ENCODE peak calls at places on chromosomes 11 and 22, in five cellular contexts. One of them, this sample, is unnamed.

GRCh38 chr22:32177221-32177765 is 18.2 kb upstream of the C22orf42 start:
- DNase-seq in A549: no peak
- DNase-seq in endothelial cell of umbilical vein: no peak
- DNase-seq in IMR-90: no peak
- DNase-seq in spleen: no peak
- DNase-seq in this sample: no peak

GRCh38 chr11:4826425-4826824 is 5.3 kb downstream of the OR51F2 start:
- DNase-seq in spleen: no peak
- DNase-seq in IMR-90: peak; percentile 44
- DNase-seq in A549: no peak
- DNase-seq in endothelial cell of umbilical vein: no peak
- DNase-seq in this sample: no peak

GRCh38 chr11:57641426-57641825 is 8.3 kb downstream of the YPEL4 start:
- DNase-seq in A549: peak; percentile 74
- DNase-seq in endothelial cell of umbilical vein: peak; percentile 46
- DNase-seq in IMR-90: peak; percentile 69
- DNase-seq in spleen: no peak
- DNase-seq in this sample: no peak

GRCh38 chr11:96215094-96215782 is 127.8 kb downstream of the MAML2 start:
- DNase-seq in A549: peak; percentile 18
- DNase-seq in IMR-90: peak; percentile 76
- DNase-seq in spleen: peak; percentile 87
- DNase-seq in endothelial cell of umbilical vein: peak; percentile 81
- DNase-seq in this sample: no peak

GRCh38 chr22:42680648-42681047 is 31.5 kb upstream of the CYB5R3 start:
- DNase-seq in IMR-90: peak; percentile 98
- DNase-seq in endothelial cell of umbilical vein: peak; percentile 82
- DNase-seq in A549: peak; percentile 65
- DNase-seq in spleen: no peak
- DNase-seq in this sample: no peak

GRCh38 chr22:29335656-29336055 is 20.2 kb upstream of the RASL10A start:
- DNase-seq in endothelial cell of umbilical vein: no peak
- DNase-seq in A549: no peak
- DNase-seq in IMR-90: no peak
- DNase-seq in spleen: no peak
- DNase-seq in this sample: no peak

GRCh38 chr11:47924184-47924671 is 56.1 kb upstream of the PTPRJ start:
- DNase-seq in IMR-90: peak; percentile 86
- DNase-seq in endothelial cell of umbilical vein: peak; percentile 35
- DNase-seq in spleen: peak; percentile 17
- DNase-seq in A549: peak; percentile 88
- DNase-seq in this sample: no peak

GRCh38 chr11:46916669-46917108 is 1.7 kb downstream of the LRP4 start:
- DNase-seq in A549: peak; percentile 66
- DNase-seq in spleen: no peak
- DNase-seq in IMR-90: peak; percentile 78
- DNase-seq in endothelial cell of umbilical vein: peak; percentile 57
- DNase-seq in this sample: no peak

GRCh38 chr11:104624021-104624420 is 274.2 kb downstream of the CASP12 start:
- DNase-seq in A549: no peak
- DNase-seq in IMR-90: no peak
- DNase-seq in endothelial cell of umbilical vein: peak; percentile 20
- DNase-seq in spleen: no peak
- DNase-seq in this sample: no peak

GRCh38 chr22:50672471-50673230 is at the start of gene SHANK3:
- DNase-seq in endothelial cell of umbilical vein: peak; percentile 92
- DNase-seq in A549: no peak
- DNase-seq in spleen: peak; percentile 89
- DNase-seq in IMR-90: no peak
- DNase-seq in this sample: no peak

GRCh38 chr22:24093855-24094254 is 82.8 kb downstream of the CABIN1 start:
- DNase-seq in A549: peak; percentile 11
- DNase-seq in IMR-90: no peak
- DNase-seq in endothelial cell of umbilical vein: no peak
- DNase-seq in spleen: peak; percentile 27
- DNase-seq in this sample: peak; percentile 79

GRCh38 chr11:11250470-11250869 is 102.6 kb downstream of the CSNK2A3 start:
- DNase-seq in endothelial cell of umbilical vein: no peak
- DNase-seq in spleen: no peak
- DNase-seq in A549: no peak
- DNase-seq in IMR-90: peak; percentile 11
- DNase-seq in this sample: no peak

GRCh38 chr11:126406368-126406767 is 50.9 kb downstream of the ST3GAL4 start:
- DNase-seq in endothelial cell of umbilical vein: no peak
- DNase-seq in A549: no peak
- DNase-seq in IMR-90: no peak
- DNase-seq in spleen: peak; percentile 43
- DNase-seq in this sample: no peak

GRCh38 chr22:21816787-21817496 is 50.5 kb downstream of the MAPK1 start:
- DNase-seq in A549: peak; percentile 61
- DNase-seq in spleen: no peak
- DNase-seq in IMR-90: peak; percentile 95
- DNase-seq in endothelial cell of umbilical vein: peak; percentile 95
- DNase-seq in this sample: no peak

GRCh38 chr11:126331286-126331685 is 24.2 kb upstream of the ST3GAL4 start:
- DNase-seq in IMR-90: no peak
- DNase-seq in spleen: peak; percentile 72
- DNase-seq in endothelial cell of umbilical vein: no peak
- DNase-seq in A549: no peak
- DNase-seq in this sample: no peak

GRCh38 chr11:67345247-67345948 is 7.9 kb downstream of the POLD4 start:
- DNase-seq in A549: no peak
- DNase-seq in spleen: no peak
- DNase-seq in endothelial cell of umbilical vein: peak; percentile 22
- DNase-seq in IMR-90: no peak
- DNase-seq in this sample: no peak

GRCh38 chr22:33842421-33843094 is 77.7 kb downstream of the LARGE1 start:
- DNase-seq in A549: no peak
- DNase-seq in IMR-90: no peak
- DNase-seq in spleen: no peak
- DNase-seq in endothelial cell of umbilical vein: no peak
- DNase-seq in this sample: no peak

GRCh38 chr11:71489311-71490043 is 36.5 kb downstream of the NADSYN1 start:
- DNase-seq in IMR-90: peak; percentile 82
- DNase-seq in A549: peak; percentile 23
- DNase-seq in endothelial cell of umbilical vein: peak; percentile 73
- DNase-seq in spleen: no peak
- DNase-seq in this sample: peak; percentile 67

GRCh38 chr11:12827929-12828812 is 153.9 kb downstream of the TEAD1 start:
- DNase-seq in spleen: no peak
- DNase-seq in IMR-90: peak; percentile 79
- DNase-seq in A549: peak; percentile 59
- DNase-seq in endothelial cell of umbilical vein: peak; percentile 91
- DNase-seq in this sample: peak; percentile 87

GRCh38 chr11:2944953-2945756 is 15.9 kb upstream of the PHLDA2 start:
- DNase-seq in endothelial cell of umbilical vein: peak; percentile 83
- DNase-seq in spleen: peak; percentile 92
- DNase-seq in A549: no peak
- DNase-seq in IMR-90: peak; percentile 90
- DNase-seq in this sample: peak; percentile 87

GRCh38 chr11:9787981-9788521 is 124.2 kb downstream of the SWAP70 start:
- DNase-seq in A549: no peak
- DNase-seq in endothelial cell of umbilical vein: no peak
- DNase-seq in spleen: no peak
- DNase-seq in IMR-90: peak; percentile 95
- DNase-seq in this sample: no peak

GRCh38 chr11:46180741-46181140 is 59.5 kb upstream of the PHF21A start:
- DNase-seq in A549: no peak
- DNase-seq in spleen: no peak
- DNase-seq in endothelial cell of umbilical vein: no peak
- DNase-seq in IMR-90: no peak
- DNase-seq in this sample: no peak

GRCh38 chr11:109970516-109971183 is 122.5 kb upstream of the ZC3H12C start:
- DNase-seq in A549: no peak
- DNase-seq in spleen: no peak
- DNase-seq in endothelial cell of umbilical vein: no peak
- DNase-seq in IMR-90: no peak
- DNase-seq in this sample: no peak

GRCh38 chr22:23773247-23774113 is 831 bp downstream of the MMP11 start:
- DNase-seq in A549: no peak
- DNase-seq in endothelial cell of umbilical vein: no peak
- DNase-seq in spleen: no peak
- DNase-seq in IMR-90: no peak
- DNase-seq in this sample: no peak

DNA sequence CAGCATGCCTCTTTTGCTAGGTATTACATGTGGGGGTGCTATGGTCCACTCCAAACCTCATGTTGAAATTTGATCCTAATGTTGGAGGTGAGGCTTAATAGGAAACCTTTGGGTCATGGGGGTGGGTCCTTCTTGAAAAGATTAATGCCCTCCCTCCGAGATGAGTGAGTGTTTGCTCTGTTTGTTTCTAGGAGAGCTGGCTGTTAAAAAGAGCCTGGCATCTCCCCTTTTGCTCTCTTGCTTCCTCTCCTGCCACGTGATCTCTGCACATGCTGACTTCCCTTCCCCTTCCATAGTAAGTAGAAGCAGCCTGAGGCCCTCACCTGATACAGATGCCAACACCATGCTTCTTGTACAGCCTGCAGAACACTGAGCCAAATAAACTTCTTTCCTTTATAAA is 104.5 kb downstream of the FAT3 start:
- DNase-seq in A549: no peak
- DNase-seq in spleen: no peak
- DNase-seq in endothelial cell of umbilical vein: no peak
- DNase-seq in IMR-90: no peak
- DNase-seq in this sample: no peak
- TF ChIP-seq POLR2A in A549: no peak
- TF ChIP-seq POLR2A in spleen: no peak
- TF ChIP-seq POLR2A in endothelial cell of umbilical vein: no peak
- TF ChIP-seq POLR2A in IMR-90: no peak
- TF ChIP-seq POLR2A in this sample: no peak

GRCh38 chr11:819129-819931 is 616 bp downstream of the PNPLA2 start:
- DNase-seq in A549: peak; percentile 88
- DNase-seq in endothelial cell of umbilical vein: peak; percentile 85
- DNase-seq in spleen: peak; percentile 98
- DNase-seq in IMR-90: peak; percentile 73
- DNase-seq in this sample: peak; percentile 99
- H3K4me3 ChIP-seq in A549: peak overlapping the region; percentile 99
- H3K4me3 ChIP-seq in endothelial cell of umbilical vein: peak overlapping the region; percentile 77
- H3K4me3 ChIP-seq in spleen: peak overlapping the region; percentile 58
- H3K4me3 ChIP-seq in IMR-90: peak overlapping the region; percentile 87
- H3K4me3 ChIP-seq in this sample: peak overlapping the region; percentile 84

GRCh38 chr22:38860291-38861169 is 11.5 kb downstream of the CBX6 start:
- DNase-seq in IMR-90: no peak
- DNase-seq in spleen: no peak
- DNase-seq in endothelial cell of umbilical vein: no peak
- DNase-seq in A549: no peak
- DNase-seq in this sample: no peak
- TF ChIP-seq POLR2A in IMR-90: no peak
- TF ChIP-seq POLR2A in spleen: no peak
- TF ChIP-seq POLR2A in endothelial cell of umbilical vein: no peak
- TF ChIP-seq POLR2A in A549: no peak
- TF ChIP-seq POLR2A in this sample: no peak

GRCh38 chr11:76151561-76152085 is 54.7 kb downstream of the WNT11 start:
- DNase-seq in A549: no peak
- DNase-seq in spleen: no peak
- DNase-seq in IMR-90: no peak
- DNase-seq in endothelial cell of umbilical vein: no peak
- DNase-seq in this sample: peak; percentile 80
- H3K4me3 ChIP-seq in A549: no peak overlapping the region
- H3K4me3 ChIP-seq in spleen: no peak overlapping the region
- H3K4me3 ChIP-seq in IMR-90: no peak overlapping the region
- H3K4me3 ChIP-seq in endothelial cell of umbilical vein: no peak overlapping the region
- H3K4me3 ChIP-seq in this sample: no peak overlapping the region

GRCh38 chr11:102346748-102347525 is at the start of gene BIRC2:
- DNase-seq in spleen: peak; percentile 99
- DNase-seq in endothelial cell of umbilical vein: peak; percentile 91
- DNase-seq in IMR-90: peak; percentile 89
- DNase-seq in A549: peak; percentile 89
- DNase-seq in this sample: peak; percentile 98
- TF ChIP-seq POLR2A in spleen: no peak
- TF ChIP-seq POLR2A in endothelial cell of umbilical vein: peak; percentile 90
- TF ChIP-seq POLR2A in IMR-90: peak; percentile 84
- TF ChIP-seq POLR2A in A549: peak; percentile 69
- TF ChIP-seq POLR2A in this sample: peak; percentile 50

DNA sequence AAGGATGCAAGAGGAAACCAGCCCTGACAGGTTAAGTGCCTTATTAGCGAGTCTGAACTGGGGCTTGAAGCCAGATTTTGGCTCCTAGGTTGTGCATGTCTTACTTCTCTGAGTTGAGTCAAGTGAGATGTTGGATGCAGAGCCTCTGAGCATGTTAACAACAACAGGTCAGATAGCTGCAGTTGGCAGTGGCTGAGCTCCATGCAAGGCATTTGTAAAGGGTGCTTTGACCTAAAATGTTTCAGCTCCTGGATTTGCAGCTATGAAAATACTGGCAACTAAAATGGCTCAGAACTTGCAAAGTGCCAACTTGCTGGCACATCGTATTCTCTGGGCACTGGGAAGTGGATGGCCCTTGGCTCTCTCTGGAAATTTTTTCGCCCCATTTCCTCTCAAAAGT is 16.4 kb upstream of the CSRP3 start:
- DNase-seq in IMR-90: no peak
- DNase-seq in spleen: no peak
- DNase-seq in endothelial cell of umbilical vein: no peak
- DNase-seq in A549: no peak
- DNase-seq in this sample: no peak
- H3K4me3 ChIP-seq in IMR-90: no peak overlapping the region
- H3K4me3 ChIP-seq in spleen: no peak overlapping the region
- H3K4me3 ChIP-seq in endothelial cell of umbilical vein: no peak overlapping the region
- H3K4me3 ChIP-seq in A549: no peak overlapping the region
- H3K4me3 ChIP-seq in this sample: no peak overlapping the region

GRCh38 chr11:90601261-90601660 is 378.4 kb upstream of the CHORDC1 start:
- DNase-seq in IMR-90: no peak
- DNase-seq in spleen: no peak
- DNase-seq in endothelial cell of umbilical vein: no peak
- DNase-seq in A549: no peak
- DNase-seq in this sample: no peak
- TF ChIP-seq POLR2A in IMR-90: no peak
- TF ChIP-seq POLR2A in spleen: no peak
- TF ChIP-seq POLR2A in endothelial cell of umbilical vein: no peak
- TF ChIP-seq POLR2A in A549: no peak
- TF ChIP-seq POLR2A in this sample: no peak

GRCh38 chr11:128508785-128509518 is 78.4 kb downstream of the ETS1 start:
- DNase-seq in spleen: no peak
- DNase-seq in endothelial cell of umbilical vein: no peak
- DNase-seq in IMR-90: peak; percentile 86
- DNase-seq in A549: peak; percentile 74
- DNase-seq in this sample: no peak

GRCh38 chr11:128505449-128506058 is 81.8 kb downstream of the ETS1 start:
- DNase-seq in A549: no peak
- DNase-seq in IMR-90: no peak
- DNase-seq in spleen: no peak
- DNase-seq in endothelial cell of umbilical vein: no peak
- DNase-seq in this sample: no peak

GRCh38 chr11:128507936-128508335 is 79.4 kb downstream of the ETS1 start:
- DNase-seq in spleen: no peak
- DNase-seq in endothelial cell of umbilical vein: no peak
- DNase-seq in IMR-90: no peak
- DNase-seq in A549: no peak
- DNase-seq in this sample: no peak

GRCh38 chr11:128506384-128506783 is 81.0 kb downstream of the ETS1 start:
- DNase-seq in A549: no peak
- DNase-seq in spleen: no peak
- DNase-seq in IMR-90: no peak
- DNase-seq in endothelial cell of umbilical vein: no peak
- DNase-seq in this sample: no peak

GRCh38 chr11:128506999-128507591 is 80.3 kb downstream of the ETS1 start:
- DNase-seq in endothelial cell of umbilical vein: peak; percentile 88
- DNase-seq in spleen: no peak
- DNase-seq in A549: peak; percentile 86
- DNase-seq in IMR-90: peak; percentile 96
- DNase-seq in this sample: peak; percentile 96
- H3K4me3 ChIP-seq in endothelial cell of umbilical vein: no peak overlapping the region
- H3K4me3 ChIP-seq in spleen: peak overlapping the region; percentile 3
- H3K4me3 ChIP-seq in A549: peak overlapping the region; percentile 39
- H3K4me3 ChIP-seq in IMR-90: peak overlapping the region; percentile 8
- H3K4me3 ChIP-seq in this sample: no peak overlapping the region